ENCODE peak calls at places on chromosomes 1 and 21, in eight cellular contexts. H is T-helper 1 cell; L is CD4-positive, CD25-positive, alpha-beta regulatory T cell; W is NB4; G is NCI-H2029 treated with DMSO at 0.1 percent for 48 hours; M is neural progenitor cell; O is ecto neural progenitor cell; Z is C1 segment of cervical spinal cord. N is an unnamed sample.

GRCh38 chr1:155451199-155451598 is 111.4 kb downstream of the ASH1L start:
- DNase-seq in H (no peak), L (no peak), W (no peak), G (no peak), M (no peak), O (no peak), Z (no peak), N (no peak)

GRCh38 chr1:203124011-203124410 is 3.5 kb upstream of the ADORA1 start:
- DNase-seq in H (no peak), L (no peak), W (no peak), G (no peak), M (no peak), O (peak), Z (no peak), N (peak)

GRCh38 chr21:37688952-37689659 is 227.2 kb downstream of the KCNJ6 start:
- DNase-seq in H (no peak), L (no peak), W (no peak), G (no peak), M (no peak), O (no peak), Z (no peak), N (no peak)

GRCh38 chr1:39659110-39659509 is 12.8 kb downstream of the NT5C1A start:
- DNase-seq in H (no peak), L (no peak), W (no peak), G (no peak), M (no peak), O (no peak), Z (no peak), N (no peak)

GRCh38 chr1:22131875-22132486 is 10.9 kb downstream of the WNT4 start:
- DNase-seq in H (peak), L (peak), W (peak), G (no peak), M (peak), O (peak), Z (no peak), N (peak)

GRCh38 chr1:160628799-160629263 is 18.0 kb downstream of the SLAMF1 start:
- DNase-seq in H (no peak), L (no peak), W (no peak), G (no peak), M (no peak), O (no peak), Z (no peak), N (no peak)

GRCh38 chr1:54716299-54717047 is 812 bp downstream of the TTC4 start:
- DNase-seq in H (no peak), L (no peak), W (no peak), G (no peak), M (no peak), O (no peak), Z (no peak), N (no peak)

GRCh38 chr1:160074865-160075264 is 4.9 kb upstream of the KCNJ10 start:
- DNase-seq in H (no peak), L (no peak), W (no peak), G (no peak), M (no peak), O (no peak), Z (no peak), N (no peak)

GRCh38 chr1:165288301-165289120 is 68.0 kb downstream of the LMX1A start:
- DNase-seq in H (no peak), L (no peak), W (peak), G (no peak), M (peak), O (no peak), Z (no peak), N (peak)

GRCh38 chr1:155226910-155227260 is 18.4 kb downstream of the MTX1 start:
- DNase-seq in H (no peak), L (no peak), W (peak), G (no peak), M (peak), O (peak), Z (no peak), N (peak)

GRCh38 chr21:15272171-15272570 is 207.4 kb upstream of the NRIP1 start:
- DNase-seq in H (no peak), L (no peak), W (no peak), G (no peak), M (no peak), O (no peak), Z (no peak), N (peak)

GRCh38 chr1:170594227-170594626 is 62.3 kb downstream of the GORAB start:
- DNase-seq in H (no peak), L (no peak), W (no peak), G (no peak), M (no peak), O (no peak), Z (no peak), N (peak)

GRCh38 chr1:72366473-72366872 is 84.1 kb upstream of the NEGR1 start:
- DNase-seq in H (no peak), L (no peak), W (peak), G (peak), M (no peak), O (no peak), Z (no peak), N (peak)

GRCh38 chr1:182227864-182228547 is 163.6 kb downstream of the GLUL start:
- DNase-seq in H (no peak), L (no peak), W (no peak), G (peak), M (no peak), O (no peak), Z (no peak), N (no peak)

GRCh38 chr1:8631163-8631562 is 186.3 kb downstream of the RERE start:
- DNase-seq in H (no peak), L (no peak), W (no peak), G (no peak), M (no peak), O (no peak), Z (no peak), N (no peak)

GRCh38 chr1:41109316-41110263 is 88.1 kb upstream of the SLFNL1 start:
- DNase-seq in H (no peak), L (no peak), W (peak), G (peak), M (no peak), O (no peak), Z (no peak), N (peak)

GRCh38 chr21:36534656-36535055 is 54.7 kb upstream of the CLDN14 start:
- DNase-seq in H (no peak), L (no peak), W (no peak), G (no peak), M (no peak), O (no peak), Z (no peak), N (no peak)

GRCh38 chr1:229402993-229403392 is 30.9 kb downstream of the ACTA1 start:
- DNase-seq in H (no peak), L (no peak), W (no peak), G (no peak), M (no peak), O (no peak), Z (no peak), N (peak)